ENCODE peak calls at places on chromosomes 4 and X, in nine cellular contexts. X is HCT116, N is GM23248, B is SK-N-SH, L is fibroblast of lung, M is adipocyte, Z is NT2/D1, T is mesendoderm, V is MM.1S. W is an unnamed sample.

GRCh38 chr4:1976416-1977352 is 32.1 kb downstream of the NELFA start:
- DNase-seq in B (no peak), M (no peak), V (no peak), X (no peak), Z (no peak), N (no peak), L (no peak), T (no peak), W (no peak)

GRCh38 chr4:187603093-187603395 is 392.5 kb upstream of the ZFP42 start:
- DNase-seq in B (no peak), N (peak), M (peak), V (no peak), L (peak), Z (no peak), X (no peak), T (no peak), W (no peak)

GRCh38 chrX:138648570-138648969 is 62.9 kb downstream of the FGF13 start:
- DNase-seq in V (no peak), M (no peak), N (no peak), B (no peak), Z (no peak), L (no peak), X (no peak), T (no peak), W (no peak)

GRCh38 chr4:3257125-3257690 is 8.2 kb downstream of the MSANTD1 start:
- DNase-seq in L (no peak), M (no peak), Z (no peak), X (no peak), B (no peak), T (no peak), V (no peak), N (no peak), W (peak)

GRCh38 chr4:184265566-184266351 is 48.1 kb upstream of the ENPP6 start:
- DNase-seq in B (no peak), M (peak), L (peak), V (peak), Z (no peak), X (peak), T (peak), N (peak), W (peak)

GRCh38 chrX:106246511-106246910 is 78.4 kb downstream of the PWWP3B start:
- DNase-seq in X (no peak), T (no peak), L (no peak), Z (no peak), M (no peak), N (no peak), B (no peak), V (no peak), W (peak)

GRCh38 chr4:163558539-163559044 is 64.1 kb downstream of the TMA16 start:
- DNase-seq in Z (no peak), B (no peak), L (peak), X (no peak), N (no peak), T (no peak), V (no peak), M (no peak), W (peak)

GRCh38 chr4:72587334-72587733 is 18.3 kb upstream of the ADAMTS3 start:
- DNase-seq in B (no peak), X (no peak), Z (no peak), N (no peak), L (no peak), M (no peak), V (no peak), T (no peak), W (no peak)

GRCh38 chr4:112075129-112075753 is 70.0 kb upstream of the FAM241A start:
- DNase-seq in V (peak), L (peak), N (peak), M (peak), T (peak), B (peak), X (peak), Z (peak), W (peak)

GRCh38 chr4:73751166-73751565 is 10.8 kb downstream of the CXCL8 start:
- DNase-seq in T (no peak), B (no peak), M (no peak), Z (no peak), N (no peak), X (no peak), V (no peak), L (no peak), W (no peak)

GRCh38 chrX:45515262-45516215 is 314.9 kb upstream of the DIPK2B start:
- DNase-seq in X (peak), T (peak), L (peak), Z (no peak), M (peak), V (peak), N (peak), B (peak), W (peak)

GRCh38 chr4:47451657-47452056 is 11.8 kb downstream of the COMMD8 start:
- DNase-seq in N (peak), T (no peak), Z (no peak), B (no peak), X (no peak), V (no peak), L (peak), M (peak), W (no peak)

GRCh38 chr4:113410686-113411085 is 350.9 kb downstream of the CAMK2D start:
- DNase-seq in M (no peak), L (no peak), V (peak), N (no peak), Z (no peak), X (no peak), B (no peak), T (no peak), W (no peak)

GRCh38 chrX:106050054-106050453 is 11.5 kb upstream of the SERPINA7 start:
- DNase-seq in X (no peak), V (no peak), T (no peak), B (no peak), M (no peak), Z (no peak), N (no peak), L (no peak), W (no peak)

GRCh38 chrX:37320541-37321203 is 28.5 kb upstream of the PRRG1 start:
- DNase-seq in V (no peak), N (no peak), Z (no peak), T (no peak), X (no peak), B (no peak), M (no peak), L (no peak), W (no peak)

GRCh38 chrX:116480059-116480458 is 17.3 kb upstream of the CT83 start:
- DNase-seq in L (no peak), M (no peak), Z (no peak), X (no peak), T (no peak), B (no peak), N (no peak), V (no peak), W (no peak)

GRCh38 chr4:174871407-174871806 is 42.4 kb upstream of the GLRA3 start:
- DNase-seq in T (no peak), B (no peak), N (no peak), M (no peak), V (no peak), Z (no peak), X (no peak), L (no peak), W (no peak)

GRCh38 chr4:174865418-174865985 is 36.5 kb upstream of the GLRA3 start:
- DNase-seq in L (no peak), X (no peak), Z (no peak), N (no peak), T (no peak), B (no peak), M (no peak), V (no peak), W (no peak)

GRCh38 chr4:174870311-174870710 is 41.3 kb upstream of the GLRA3 start:
- DNase-seq in N (no peak), B (no peak), X (no peak), L (no peak), V (no peak), T (no peak), Z (no peak), M (no peak), W (no peak)

GRCh38 chr4:174869334-174869733 is 40.3 kb upstream of the GLRA3 start:
- DNase-seq in M (no peak), V (no peak), X (no peak), Z (no peak), N (no peak), L (no peak), B (no peak), T (no peak), W (no peak)

DNA sequence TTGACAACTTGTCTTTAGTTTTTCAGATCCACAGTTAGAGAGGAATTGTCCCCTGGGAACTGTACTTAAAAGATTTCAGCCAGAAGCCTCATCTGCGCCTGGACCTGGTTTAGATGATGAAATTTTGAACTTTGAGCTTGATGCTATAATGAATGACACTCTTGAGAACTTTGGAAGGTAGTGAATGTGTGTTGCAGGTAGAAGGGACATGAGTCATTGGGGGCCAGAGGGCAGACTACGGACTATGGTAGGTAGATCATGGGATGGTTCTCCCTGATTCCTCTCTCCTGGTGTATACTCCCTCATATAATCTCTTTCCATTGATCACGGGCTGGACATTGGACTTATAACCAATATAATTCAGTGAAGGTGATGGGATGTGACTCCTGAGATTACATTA is 38.8 kb upstream of the GLRA3 start:
- DNase-seq in T (no peak), Z (no peak), L (no peak), B (no peak), X (no peak), V (no peak), N (no peak), M (no peak), W (no peak)
- H3K4me3 ChIP-seq in T (no peak), Z (no peak), L (no peak), B (no peak), X (no peak), V (no peak), N (no peak), M (no peak), W (no peak)

GRCh38 chrX:69506617-69507499 is 2.7 kb downstream of the NALF2 start:
- DNase-seq in L (no peak), X (no peak), M (no peak), B (no peak), N (peak), T (no peak), Z (no peak), V (no peak), W (no peak)
- H3K9ac ChIP-seq in L (no peak), X (no peak), M (no peak), B (no peak), N (no peak), T (no peak), Z (no peak), V (no peak), W (no peak)

GRCh38 chr4:139900964-139901376 is 235.4 kb downstream of the MGST2 start:
- DNase-seq in M (no peak), V (no peak), Z (no peak), X (no peak), B (no peak), L (no peak), N (peak), T (peak), W (peak)

GRCh38 chr4:139902328-139903217 is 237.0 kb downstream of the MGST2 start:
- DNase-seq in V (no peak), Z (no peak), B (peak), M (peak), T (no peak), X (no peak), N (peak), L (peak), W (no peak)

GRCh38 chr4:139899346-139899745 is 233.7 kb downstream of the MGST2 start:
- DNase-seq in T (no peak), Z (no peak), V (no peak), B (peak), M (no peak), L (no peak), N (no peak), X (no peak), W (no peak)

GRCh38 chr4:139903845-139904244 is 238.2 kb downstream of the MGST2 start:
- DNase-seq in M (no peak), X (no peak), B (no peak), T (no peak), L (no peak), V (no peak), Z (no peak), N (peak), W (no peak)

DNA sequence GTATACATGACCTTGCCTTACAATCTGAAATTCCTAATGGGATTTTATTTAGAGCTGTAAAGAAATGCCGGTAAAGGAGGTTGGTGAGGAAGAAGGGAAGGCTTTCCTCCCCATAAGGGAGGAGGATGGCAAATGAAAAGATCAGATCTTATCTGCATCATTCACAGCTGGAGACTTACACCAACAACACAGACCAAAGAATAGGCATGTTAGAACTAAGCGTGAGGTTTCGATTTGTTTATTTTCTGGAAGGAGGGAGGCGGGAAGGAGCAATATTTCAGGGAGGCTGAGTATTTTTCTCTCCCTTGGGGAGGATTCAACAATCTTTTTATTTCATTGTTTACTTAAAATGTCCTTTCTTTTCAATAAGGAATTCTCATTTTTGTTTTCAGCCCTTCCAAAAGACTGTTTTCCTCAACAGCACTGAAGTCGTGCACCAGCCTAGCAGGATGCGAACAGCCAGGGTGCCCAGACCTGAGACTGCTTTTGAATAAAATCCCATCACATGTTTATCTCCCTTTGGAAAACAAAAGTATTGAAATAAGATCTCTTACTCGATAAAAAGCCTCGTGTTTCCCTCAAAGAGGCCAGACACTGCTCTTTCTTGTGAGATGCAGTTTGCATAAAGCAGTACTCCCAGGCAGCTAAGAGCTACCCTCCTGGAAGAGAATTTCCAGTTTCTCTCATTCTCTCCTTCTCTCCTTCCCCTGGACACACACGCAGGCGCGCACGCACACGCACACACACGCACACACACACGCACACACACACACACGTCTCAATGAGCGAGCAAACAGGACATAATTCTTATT is 236.1 kb downstream of the MGST2 start:
- DNase-seq in B (peak), X (no peak), M (peak), T (peak), L (peak), Z (no peak), N (peak), V (no peak), W (peak)
- H3K4me3 ChIP-seq in B (no peak), X (no peak), M (peak), T (no peak), L (peak), Z (no peak), N (peak), V (no peak), W (no peak)

GRCh38 chrX:54352677-54353076 is 5.2 kb downstream of the WNK3 start:
- DNase-seq in M (no peak), Z (no peak), T (no peak), V (no peak), L (no peak), N (no peak), B (no peak), X (no peak), W (no peak)

GRCh38 chrX:54359408-54359807 is 1.6 kb upstream of the WNK3 start:
- DNase-seq in X (no peak), T (peak), Z (no peak), L (no peak), N (no peak), M (no peak), B (no peak), V (no peak), W (no peak)

GRCh38 chrX:54358424-54359211 is 772 bp upstream of the WNK3 start:
- DNase-seq in Z (peak), T (peak), X (no peak), N (peak), L (peak), M (peak), B (peak), V (no peak), W (peak)

DNA sequence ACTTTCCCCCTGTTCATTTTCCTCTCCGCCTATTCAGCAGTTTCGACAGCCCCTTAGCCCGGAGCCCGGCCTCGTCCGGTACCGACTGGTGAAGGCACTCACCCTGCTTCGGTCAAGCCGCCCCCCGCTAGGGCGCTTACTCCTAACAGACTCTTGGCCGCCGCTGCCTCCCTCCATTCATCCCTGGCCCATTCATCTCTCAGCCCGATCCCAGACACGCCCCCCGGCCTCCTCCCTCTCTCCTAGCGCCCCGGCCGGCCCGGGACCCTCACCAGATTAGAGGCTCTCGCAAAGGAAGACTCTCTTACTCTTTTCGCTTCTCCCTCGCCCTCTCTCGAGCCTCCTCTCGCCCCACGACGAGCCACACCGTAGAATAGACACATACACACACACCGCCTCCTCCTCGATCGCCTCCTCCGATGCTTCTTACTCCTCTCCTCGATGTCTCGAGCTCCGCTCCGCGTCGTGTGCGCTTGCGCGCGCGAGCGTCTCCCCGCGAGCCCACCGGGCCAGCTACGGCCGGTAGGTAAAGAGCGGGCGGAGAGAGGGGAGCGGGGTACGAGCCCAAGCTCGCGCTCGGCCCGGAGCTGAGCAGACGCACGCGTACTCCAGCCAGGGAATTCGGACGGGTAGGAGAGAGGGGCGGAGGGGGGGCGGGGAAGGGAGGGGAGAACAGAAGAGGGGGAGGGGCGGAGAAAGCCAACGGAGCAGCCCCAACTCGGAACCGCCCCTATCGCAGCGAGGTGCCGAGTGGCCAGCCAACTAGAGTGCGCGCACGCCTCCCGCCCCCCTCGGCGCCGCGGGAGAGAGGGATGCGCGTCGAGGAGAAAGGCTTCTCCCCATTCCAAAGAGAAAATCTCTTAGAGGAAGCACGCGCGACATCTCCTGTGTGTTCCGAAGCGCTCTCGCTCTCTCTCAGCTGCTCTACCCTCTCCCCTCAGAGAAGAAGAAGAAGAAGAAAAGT is at the start of gene WNK3:
- DNase-seq in T (peak), L (peak), M (peak), V (no peak), X (no peak), N (peak), Z (peak), B (peak), W (peak)
- H3K9ac ChIP-seq in T (peak), L (no peak), M (no peak), V (no peak), X (no peak), N (peak), Z (peak), B (peak), W (no peak)

DNA sequence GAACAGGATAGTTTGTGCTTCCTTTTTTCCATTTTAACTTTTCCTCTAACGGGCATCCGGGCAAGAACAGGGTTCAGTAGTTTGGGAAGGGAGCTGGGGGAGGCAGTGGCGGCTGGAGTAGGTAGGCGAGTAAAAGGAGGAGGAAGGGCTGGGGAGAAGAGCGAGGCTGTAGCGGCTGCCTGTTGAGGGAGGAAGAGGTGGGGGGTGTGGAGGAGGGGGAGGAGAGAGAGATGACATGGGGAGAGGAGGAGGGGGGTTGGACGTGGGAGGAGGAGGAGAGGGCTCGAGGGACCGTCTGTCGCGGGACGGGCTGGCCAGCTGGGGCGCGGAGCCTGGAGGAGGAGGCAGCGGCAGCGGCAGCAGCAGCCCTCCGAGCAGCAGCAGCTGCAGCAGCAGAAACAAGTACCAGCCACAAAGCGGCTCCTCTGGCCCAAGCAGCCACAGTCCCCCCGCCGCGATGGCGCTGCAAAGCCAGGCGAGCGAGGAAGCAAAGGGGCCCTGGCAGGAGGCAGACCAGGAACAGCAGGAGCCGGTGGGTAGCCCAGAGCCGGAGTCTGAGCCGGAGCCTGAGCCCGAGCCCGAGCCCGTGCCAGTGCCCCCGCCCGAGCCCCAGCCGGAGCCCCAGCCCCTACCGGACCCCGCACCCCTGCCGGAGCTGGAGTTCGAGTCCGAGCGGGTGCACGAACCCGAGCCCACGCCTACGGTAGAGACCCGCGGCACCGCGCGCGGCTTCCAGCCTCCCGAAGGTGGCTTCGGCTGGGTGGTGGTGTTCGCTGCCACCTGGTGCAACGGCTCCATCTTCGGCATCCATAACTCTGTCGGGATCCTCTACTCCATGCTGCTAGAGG is at the start of gene SLC16A2:
- DNase-seq in Z (peak), L (peak), B (peak), T (peak), V (peak), X (no peak), N (peak), M (peak), W (peak)
- H3K4me3 ChIP-seq in Z (peak), L (peak), B (peak), T (peak), V (peak), X (peak), N (peak), M (peak), W (peak)

W was measured in mammary epithelial cell.